ENCODE peak calls at places on chromosomes 4 and X, in five cellular contexts. One of them, this sample, is unnamed.

GRCh38 chrX:130829526-130830515 is 73.2 kb downstream of the ENOX2 start:
- DNase-seq in CD8-positive, alpha-beta T cell: no peak
- DNase-seq in bronchial epithelial cell: peak; percentile 89
- DNase-seq in GM13977: no peak
- DNase-seq in body of pancreas: no peak
- DNase-seq in this sample: no peak

GRCh38 chrX:39418936-39419659 is 617.8 kb downstream of the MID1IP1 start:
- DNase-seq in CD8-positive, alpha-beta T cell: no peak
- DNase-seq in bronchial epithelial cell: no peak
- DNase-seq in GM13977: no peak
- DNase-seq in body of pancreas: peak; percentile 59
- DNase-seq in this sample: no peak

GRCh38 chr4:114257516-114257915 is 278.1 kb upstream of the ARSJ start:
- DNase-seq in CD8-positive, alpha-beta T cell: no peak
- DNase-seq in bronchial epithelial cell: no peak
- DNase-seq in GM13977: no peak
- DNase-seq in body of pancreas: no peak
- DNase-seq in this sample: no peak

GRCh38 chr4:7584133-7584532 is 149.4 kb upstream of the PSAPL1 start:
- DNase-seq in CD8-positive, alpha-beta T cell: no peak
- DNase-seq in bronchial epithelial cell: no peak
- DNase-seq in GM13977: no peak
- DNase-seq in body of pancreas: no peak
- DNase-seq in this sample: no peak

GRCh38 chrX:75786290-75786689 is 1.2 kb upstream of the MAGEE2 start:
- DNase-seq in CD8-positive, alpha-beta T cell: no peak
- DNase-seq in bronchial epithelial cell: peak; percentile 62
- DNase-seq in GM13977: no peak
- DNase-seq in body of pancreas: no peak
- DNase-seq in this sample: no peak

GRCh38 chr4:152903658-152904057 is 32.5 kb upstream of the FHDC1 start:
- DNase-seq in CD8-positive, alpha-beta T cell: no peak
- DNase-seq in bronchial epithelial cell: no peak
- DNase-seq in GM13977: no peak
- DNase-seq in body of pancreas: no peak
- DNase-seq in this sample: no peak

GRCh38 chrX:133364201-133364600 is 51.1 kb downstream of the GPC4 start:
- DNase-seq in CD8-positive, alpha-beta T cell: no peak
- DNase-seq in bronchial epithelial cell: no peak
- DNase-seq in GM13977: no peak
- DNase-seq in body of pancreas: no peak
- DNase-seq in this sample: no peak

GRCh38 chr4:158796370-158797140 is 27.7 kb downstream of the FNIP2 start:
- DNase-seq in CD8-positive, alpha-beta T cell: no peak
- DNase-seq in bronchial epithelial cell: peak; percentile 84
- DNase-seq in GM13977: no peak
- DNase-seq in body of pancreas: no peak
- DNase-seq in this sample: peak; percentile 89

GRCh38 chrX:112368371-112368770 is 285.8 kb upstream of the TRPC5 start:
- DNase-seq in CD8-positive, alpha-beta T cell: no peak
- DNase-seq in bronchial epithelial cell: no peak
- DNase-seq in GM13977: no peak
- DNase-seq in body of pancreas: no peak
- DNase-seq in this sample: no peak

GRCh38 chr4:105895324-105895608 is at the start of gene NPNT:
- DNase-seq in CD8-positive, alpha-beta T cell: no peak
- DNase-seq in bronchial epithelial cell: no peak
- DNase-seq in GM13977: peak; percentile 83
- DNase-seq in body of pancreas: peak; percentile 80
- DNase-seq in this sample: no peak

GRCh38 chrX:132692066-132692465 is 203.2 kb upstream of the MBNL3 start:
- DNase-seq in CD8-positive, alpha-beta T cell: no peak
- DNase-seq in bronchial epithelial cell: no peak
- DNase-seq in GM13977: no peak
- DNase-seq in body of pancreas: peak; percentile 5
- DNase-seq in this sample: peak; percentile 40

GRCh38 chr4:182486895-182487294 is 243.7 kb downstream of the TENM3 start:
- DNase-seq in CD8-positive, alpha-beta T cell: no peak
- DNase-seq in bronchial epithelial cell: no peak
- DNase-seq in GM13977: no peak
- DNase-seq in body of pancreas: no peak
- DNase-seq in this sample: no peak

GRCh38 chr4:145083891-145084640 is 13.9 kb downstream of the ANAPC10 start:
- DNase-seq in CD8-positive, alpha-beta T cell: no peak
- DNase-seq in bronchial epithelial cell: peak; percentile 66
- DNase-seq in GM13977: no peak
- DNase-seq in body of pancreas: no peak
- DNase-seq in this sample: no peak

DNA sequence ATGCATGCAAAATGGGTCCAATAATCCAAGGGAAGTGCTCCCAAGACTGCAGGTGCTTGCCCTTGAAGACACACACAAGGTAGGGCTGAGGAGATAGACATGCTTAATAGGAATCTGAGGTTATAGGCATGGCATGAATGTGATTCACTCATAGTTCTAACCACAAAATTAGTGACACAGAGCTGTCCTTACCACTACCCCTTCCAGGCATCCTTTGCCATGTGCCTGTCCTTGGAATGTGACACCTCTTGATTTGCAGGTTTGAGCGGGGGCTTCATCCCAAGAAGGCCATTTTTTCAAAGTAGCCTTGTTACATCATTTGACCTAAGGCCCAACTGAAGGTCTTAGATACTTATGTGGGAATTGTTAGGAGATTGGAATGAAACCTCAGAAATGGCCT is 112.5 kb downstream of the CCNG2 start:
- DNase-seq in CD8-positive, alpha-beta T cell: no peak
- DNase-seq in bronchial epithelial cell: peak; percentile 50
- DNase-seq in GM13977: no peak
- DNase-seq in body of pancreas: no peak
- DNase-seq in this sample: no peak
- TF ChIP-seq CTCF in CD8-positive, alpha-beta T cell: no peak
- TF ChIP-seq CTCF in bronchial epithelial cell: no peak
- TF ChIP-seq CTCF in GM13977: no peak
- TF ChIP-seq CTCF in body of pancreas: no peak
- TF ChIP-seq CTCF in this sample: no peak

DNA sequence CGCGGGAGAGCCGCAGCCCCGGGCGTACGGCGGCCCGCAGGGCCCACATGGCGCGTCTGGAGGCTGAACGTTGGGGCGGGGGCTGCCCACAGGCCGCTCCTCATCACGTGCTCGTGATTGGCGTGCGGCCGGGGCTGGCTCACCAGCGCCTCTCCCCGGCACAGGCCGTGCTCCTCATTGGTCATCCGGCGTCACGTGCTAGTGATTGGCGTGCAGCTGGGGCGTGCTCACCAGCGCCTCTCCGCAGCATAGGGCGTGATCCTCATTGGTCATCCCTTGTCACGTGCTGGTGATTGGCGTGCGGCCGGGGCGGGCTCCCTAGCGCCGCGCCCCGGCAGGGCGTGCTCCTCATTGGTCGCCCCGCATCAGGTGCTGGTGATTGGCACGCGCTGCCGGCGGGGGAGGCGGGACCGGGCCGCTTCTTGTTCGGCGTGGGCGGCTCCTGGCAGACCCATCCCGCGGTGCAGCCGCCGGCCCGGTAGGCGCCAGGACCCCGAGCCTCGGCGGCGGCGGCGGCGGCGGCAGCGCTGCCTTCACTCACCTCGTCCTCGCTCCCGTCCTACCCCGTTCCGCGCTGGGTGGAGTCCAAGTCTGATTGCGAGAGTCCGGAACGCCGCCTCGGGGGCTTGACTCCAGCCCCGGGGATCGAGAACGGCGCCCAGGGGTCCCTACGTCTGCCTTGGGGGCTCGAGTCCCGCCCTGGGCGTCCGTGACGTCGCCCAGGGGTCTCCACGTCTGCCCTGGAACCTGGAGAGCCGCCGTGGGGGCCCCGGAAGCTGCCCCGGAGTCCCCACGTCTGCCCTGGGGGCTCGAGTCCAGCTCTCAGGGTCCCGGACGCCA is at the start of gene GTPBP6:
- DNase-seq in CD8-positive, alpha-beta T cell: peak; percentile 98
- DNase-seq in bronchial epithelial cell: peak; percentile 97
- DNase-seq in GM13977: peak; percentile 98
- DNase-seq in body of pancreas: peak; percentile 100
- DNase-seq in this sample: peak; percentile 100
- TF ChIP-seq CTCF in CD8-positive, alpha-beta T cell: no peak
- TF ChIP-seq CTCF in bronchial epithelial cell: peak; percentile 35
- TF ChIP-seq CTCF in GM13977: peak; percentile 20
- TF ChIP-seq CTCF in body of pancreas: no peak
- TF ChIP-seq CTCF in this sample: no peak

DNA sequence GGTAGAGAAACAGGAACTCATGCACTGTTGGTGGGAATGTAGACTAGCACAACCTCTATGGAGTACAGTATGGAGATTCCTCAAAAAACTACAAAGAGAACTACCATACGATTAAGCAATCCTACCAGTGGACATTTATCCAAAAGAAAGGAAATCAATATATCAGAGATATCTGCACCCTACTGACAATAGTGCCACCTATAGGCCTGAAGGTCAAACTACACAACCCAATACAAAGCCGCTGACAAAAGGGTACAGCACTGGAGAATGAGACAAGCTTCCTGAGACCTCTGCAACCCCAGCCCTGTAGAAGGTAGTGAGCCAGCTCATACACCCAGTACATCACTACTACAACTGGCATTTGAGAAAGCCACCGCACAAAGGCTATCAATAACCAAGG is 67.1 kb downstream of the CBR4 start:
- DNase-seq in CD8-positive, alpha-beta T cell: no peak
- DNase-seq in bronchial epithelial cell: no peak
- DNase-seq in GM13977: no peak
- DNase-seq in body of pancreas: no peak
- DNase-seq in this sample: no peak
- TF ChIP-seq CTCF in CD8-positive, alpha-beta T cell: no peak
- TF ChIP-seq CTCF in bronchial epithelial cell: peak; percentile 35
- TF ChIP-seq CTCF in GM13977: peak; percentile 26
- TF ChIP-seq CTCF in body of pancreas: no peak
- TF ChIP-seq CTCF in this sample: peak; percentile 67

GRCh38 chr4:1277667-1278335 is 11.9 kb upstream of the MAEA start:
- DNase-seq in CD8-positive, alpha-beta T cell: no peak
- DNase-seq in bronchial epithelial cell: no peak
- DNase-seq in GM13977: no peak
- DNase-seq in body of pancreas: no peak
- DNase-seq in this sample: no peak
- TF ChIP-seq CTCF in CD8-positive, alpha-beta T cell: peak; percentile 38
- TF ChIP-seq CTCF in bronchial epithelial cell: no peak
- TF ChIP-seq CTCF in GM13977: peak; percentile 3
- TF ChIP-seq CTCF in body of pancreas: no peak
- TF ChIP-seq CTCF in this sample: peak; percentile 52

DNA sequence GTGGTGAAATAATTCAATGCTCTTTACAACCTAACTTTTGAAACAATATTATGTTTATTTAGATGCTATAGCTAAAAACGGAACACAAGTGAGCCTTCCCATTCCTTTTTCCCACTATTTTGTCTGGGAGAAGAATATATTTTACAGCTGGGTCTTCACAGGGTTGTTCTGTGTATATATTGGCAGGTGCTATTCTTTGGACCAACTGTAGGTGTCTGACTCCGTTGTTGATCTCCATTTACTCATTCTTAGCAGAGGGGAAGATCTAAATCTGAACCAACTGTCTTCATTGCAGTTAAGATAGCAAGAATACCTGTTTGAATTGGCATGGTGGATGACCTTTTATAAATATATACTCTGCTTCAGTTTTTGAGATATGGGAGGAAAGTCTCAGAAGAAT is 257.4 kb downstream of the CFAP299 start:
- DNase-seq in CD8-positive, alpha-beta T cell: no peak
- DNase-seq in bronchial epithelial cell: no peak
- DNase-seq in GM13977: peak; percentile 12
- DNase-seq in body of pancreas: no peak
- DNase-seq in this sample: no peak
- TF ChIP-seq CTCF in CD8-positive, alpha-beta T cell: no peak
- TF ChIP-seq CTCF in bronchial epithelial cell: no peak
- TF ChIP-seq CTCF in GM13977: peak; percentile 32
- TF ChIP-seq CTCF in body of pancreas: no peak
- TF ChIP-seq CTCF in this sample: no peak

GRCh38 chr4:75557696-75558095 is 1.8 kb downstream of the ODAPH start:
- DNase-seq in CD8-positive, alpha-beta T cell: no peak
- DNase-seq in bronchial epithelial cell: no peak
- DNase-seq in GM13977: no peak
- DNase-seq in body of pancreas: no peak
- DNase-seq in this sample: no peak

GRCh38 chr4:75552452-75552851 is 3.4 kb upstream of the ODAPH start:
- DNase-seq in CD8-positive, alpha-beta T cell: no peak
- DNase-seq in bronchial epithelial cell: no peak
- DNase-seq in GM13977: no peak
- DNase-seq in body of pancreas: no peak
- DNase-seq in this sample: no peak

DNA sequence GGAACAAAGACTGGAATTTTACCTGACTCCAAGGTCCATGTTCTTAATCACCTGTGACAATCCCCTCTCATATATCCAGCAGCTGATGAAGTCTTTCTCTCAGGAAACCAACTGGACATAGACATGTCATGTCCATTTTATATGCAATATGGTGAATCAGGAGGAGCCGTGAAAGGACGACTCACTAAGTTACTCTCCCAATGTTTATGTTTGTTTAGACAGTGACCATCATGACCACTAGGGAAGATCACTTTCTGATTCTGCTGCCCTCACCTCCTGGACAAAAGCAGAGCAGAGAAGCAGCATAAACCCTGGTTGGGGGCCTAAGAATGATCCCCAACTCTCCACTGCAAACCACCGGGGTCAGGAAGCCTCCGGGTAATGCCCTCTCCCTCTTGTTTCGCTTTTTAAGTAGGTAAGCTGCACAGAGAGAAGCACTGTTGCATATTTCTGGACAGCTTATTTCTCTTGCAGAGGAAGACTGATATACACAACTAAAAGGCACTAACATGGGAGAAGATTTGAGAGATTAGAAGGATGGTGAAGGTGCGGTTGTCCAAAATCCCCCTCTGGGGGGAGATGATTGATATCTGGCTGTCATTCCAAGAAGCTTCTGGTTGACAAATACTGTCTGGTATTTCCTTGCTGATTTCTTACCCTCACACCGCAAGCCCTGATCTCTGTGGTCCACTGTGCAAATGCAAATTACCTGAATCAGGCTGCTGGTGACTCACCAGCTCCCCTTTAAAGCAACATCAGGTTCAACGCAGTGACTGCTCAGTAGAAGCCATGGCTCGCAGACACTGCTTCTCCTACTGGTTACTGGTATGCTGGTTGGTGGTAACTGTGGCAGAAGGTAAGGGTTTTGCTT is at the start of gene ODAPH:
- DNase-seq in CD8-positive, alpha-beta T cell: no peak
- DNase-seq in bronchial epithelial cell: peak; percentile 90
- DNase-seq in GM13977: peak; percentile 50
- DNase-seq in body of pancreas: no peak
- DNase-seq in this sample: no peak
- TF ChIP-seq CTCF in CD8-positive, alpha-beta T cell: no peak
- TF ChIP-seq CTCF in bronchial epithelial cell: no peak
- TF ChIP-seq CTCF in GM13977: no peak
- TF ChIP-seq CTCF in body of pancreas: no peak
- TF ChIP-seq CTCF in this sample: no peak

DNA sequence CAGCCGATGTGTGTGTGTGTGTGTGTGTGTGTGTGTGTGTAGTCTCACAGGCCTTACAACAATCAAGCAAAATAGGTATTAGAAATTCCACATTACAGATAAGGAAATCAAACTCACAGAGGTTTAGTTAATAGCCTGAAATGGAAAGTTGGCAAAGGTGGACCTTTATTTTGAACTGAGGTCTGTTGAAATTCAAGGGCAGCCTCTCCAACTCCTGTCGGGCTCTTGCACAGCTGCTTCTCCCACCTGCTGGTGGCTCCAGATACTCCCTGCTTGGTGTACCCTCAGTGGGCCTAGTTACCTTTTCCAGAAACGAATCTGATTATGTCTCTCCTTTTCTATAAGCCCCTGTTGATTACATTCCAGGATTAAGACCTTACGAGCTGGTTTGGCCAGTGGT is 195.9 kb downstream of the MGST2 start:
- DNase-seq in CD8-positive, alpha-beta T cell: no peak
- DNase-seq in bronchial epithelial cell: no peak
- DNase-seq in GM13977: no peak
- DNase-seq in body of pancreas: peak; percentile 74
- DNase-seq in this sample: no peak
- TF ChIP-seq CTCF in CD8-positive, alpha-beta T cell: no peak
- TF ChIP-seq CTCF in bronchial epithelial cell: no peak
- TF ChIP-seq CTCF in GM13977: no peak
- TF ChIP-seq CTCF in body of pancreas: peak; percentile 23
- TF ChIP-seq CTCF in this sample: no peak